ENCODE peak calls at places on chromosomes 16 and 17, in ten cellular contexts. One of them, this sample, is unnamed.

GRCh38 chr17:20852541-20853370 is 190.1 kb downstream of the USP22 start:
- DNase-seq in NCI-H1436 treated with DMSO at 0.1 percent for 48 hours: peak; percentile 30
- DNase-seq in HEK293T: peak; percentile 8
- DNase-seq in DMS79 treated with DMSO at 0.1 percent for 48 hours: peak; percentile 11
- DNase-seq in iPS-NIHi11: no peak
- DNase-seq in bronchial epithelial cell: peak; percentile 17
- DNase-seq in MCF 10A: peak; percentile 12
- DNase-seq in stimulated activated CD4-positive, alpha-beta T cell treated with anti-CD3 and anti-CD28 coated beads, Interleukin-15, amount 100 ng/mL, for 24 hours: peak; percentile 29
- DNase-seq in endothelial cell of umbilical vein: no peak
- DNase-seq in OCI-M1: peak; percentile 52
- DNase-seq in this sample: peak; percentile 0

GRCh38 chr16:54422159-54422558 is 135.6 kb upstream of the IRX3 start:
- DNase-seq in NCI-H1436 treated with DMSO at 0.1 percent for 48 hours: no peak
- DNase-seq in HEK293T: no peak
- DNase-seq in DMS79 treated with DMSO at 0.1 percent for 48 hours: no peak
- DNase-seq in iPS-NIHi11: no peak
- DNase-seq in bronchial epithelial cell: no peak
- DNase-seq in MCF 10A: no peak
- DNase-seq in stimulated activated CD4-positive, alpha-beta T cell treated with anti-CD3 and anti-CD28 coated beads, Interleukin-15, amount 100 ng/mL, for 24 hours: no peak
- DNase-seq in endothelial cell of umbilical vein: no peak
- DNase-seq in OCI-M1: no peak
- DNase-seq in this sample: no peak

GRCh38 chr17:40810505-40810904 is 10.7 kb upstream of the KRT28 start:
- DNase-seq in NCI-H1436 treated with DMSO at 0.1 percent for 48 hours: no peak
- DNase-seq in HEK293T: no peak
- DNase-seq in DMS79 treated with DMSO at 0.1 percent for 48 hours: no peak
- DNase-seq in iPS-NIHi11: no peak
- DNase-seq in bronchial epithelial cell: peak; percentile 94
- DNase-seq in MCF 10A: peak; percentile 90
- DNase-seq in stimulated activated CD4-positive, alpha-beta T cell treated with anti-CD3 and anti-CD28 coated beads, Interleukin-15, amount 100 ng/mL, for 24 hours: no peak
- DNase-seq in endothelial cell of umbilical vein: peak; percentile 58
- DNase-seq in OCI-M1: no peak
- DNase-seq in this sample: peak; percentile 54

GRCh38 chr17:32805029-32805976 is 71.6 kb downstream of the MYO1D start:
- DNase-seq in NCI-H1436 treated with DMSO at 0.1 percent for 48 hours: no peak
- DNase-seq in HEK293T: no peak
- DNase-seq in DMS79 treated with DMSO at 0.1 percent for 48 hours: no peak
- DNase-seq in iPS-NIHi11: no peak
- DNase-seq in bronchial epithelial cell: peak; percentile 19
- DNase-seq in MCF 10A: no peak
- DNase-seq in stimulated activated CD4-positive, alpha-beta T cell treated with anti-CD3 and anti-CD28 coated beads, Interleukin-15, amount 100 ng/mL, for 24 hours: no peak
- DNase-seq in endothelial cell of umbilical vein: peak; percentile 20
- DNase-seq in OCI-M1: no peak
- DNase-seq in this sample: no peak

GRCh38 chr17:7056386-7056785 is 12.5 kb upstream of the SLC16A11 start:
- DNase-seq in NCI-H1436 treated with DMSO at 0.1 percent for 48 hours: no peak
- DNase-seq in HEK293T: no peak
- DNase-seq in DMS79 treated with DMSO at 0.1 percent for 48 hours: no peak
- DNase-seq in iPS-NIHi11: no peak
- DNase-seq in bronchial epithelial cell: peak; percentile 48
- DNase-seq in MCF 10A: peak; percentile 54
- DNase-seq in stimulated activated CD4-positive, alpha-beta T cell treated with anti-CD3 and anti-CD28 coated beads, Interleukin-15, amount 100 ng/mL, for 24 hours: no peak
- DNase-seq in endothelial cell of umbilical vein: no peak
- DNase-seq in OCI-M1: no peak
- DNase-seq in this sample: no peak

GRCh38 chr16:8660841-8661301 is 13.5 kb upstream of the ABAT start:
- DNase-seq in NCI-H1436 treated with DMSO at 0.1 percent for 48 hours: no peak
- DNase-seq in HEK293T: peak; percentile 71
- DNase-seq in DMS79 treated with DMSO at 0.1 percent for 48 hours: peak; percentile 63
- DNase-seq in iPS-NIHi11: peak; percentile 80
- DNase-seq in bronchial epithelial cell: peak; percentile 48
- DNase-seq in MCF 10A: peak; percentile 75
- DNase-seq in stimulated activated CD4-positive, alpha-beta T cell treated with anti-CD3 and anti-CD28 coated beads, Interleukin-15, amount 100 ng/mL, for 24 hours: peak; percentile 70
- DNase-seq in endothelial cell of umbilical vein: peak; percentile 53
- DNase-seq in OCI-M1: peak; percentile 70
- DNase-seq in this sample: peak; percentile 72

GRCh38 chr16:80707686-80708085 is 96.7 kb downstream of the CDYL2 start:
- DNase-seq in NCI-H1436 treated with DMSO at 0.1 percent for 48 hours: no peak
- DNase-seq in HEK293T: no peak
- DNase-seq in DMS79 treated with DMSO at 0.1 percent for 48 hours: no peak
- DNase-seq in iPS-NIHi11: no peak
- DNase-seq in bronchial epithelial cell: no peak
- DNase-seq in MCF 10A: no peak
- DNase-seq in stimulated activated CD4-positive, alpha-beta T cell treated with anti-CD3 and anti-CD28 coated beads, Interleukin-15, amount 100 ng/mL, for 24 hours: no peak
- DNase-seq in endothelial cell of umbilical vein: no peak
- DNase-seq in OCI-M1: no peak
- DNase-seq in this sample: no peak

GRCh38 chr17:628507-628941 is 86.1 kb downstream of the VPS53 start:
- DNase-seq in NCI-H1436 treated with DMSO at 0.1 percent for 48 hours: no peak
- DNase-seq in HEK293T: no peak
- DNase-seq in DMS79 treated with DMSO at 0.1 percent for 48 hours: no peak
- DNase-seq in iPS-NIHi11: no peak
- DNase-seq in bronchial epithelial cell: no peak
- DNase-seq in MCF 10A: no peak
- DNase-seq in stimulated activated CD4-positive, alpha-beta T cell treated with anti-CD3 and anti-CD28 coated beads, Interleukin-15, amount 100 ng/mL, for 24 hours: no peak
- DNase-seq in endothelial cell of umbilical vein: no peak
- DNase-seq in OCI-M1: peak; percentile 19
- DNase-seq in this sample: no peak

GRCh38 chr17:35788504-35788998 is 6.9 kb downstream of the MMP28 start:
- DNase-seq in NCI-H1436 treated with DMSO at 0.1 percent for 48 hours: no peak
- DNase-seq in HEK293T: no peak
- DNase-seq in DMS79 treated with DMSO at 0.1 percent for 48 hours: no peak
- DNase-seq in iPS-NIHi11: no peak
- DNase-seq in bronchial epithelial cell: peak; percentile 98
- DNase-seq in MCF 10A: peak; percentile 95
- DNase-seq in stimulated activated CD4-positive, alpha-beta T cell treated with anti-CD3 and anti-CD28 coated beads, Interleukin-15, amount 100 ng/mL, for 24 hours: no peak
- DNase-seq in endothelial cell of umbilical vein: no peak
- DNase-seq in OCI-M1: peak; percentile 12
- DNase-seq in this sample: no peak

GRCh38 chr16:89020068-89020924 is 43.3 kb upstream of the CBFA2T3 start:
- DNase-seq in NCI-H1436 treated with DMSO at 0.1 percent for 48 hours: no peak
- DNase-seq in HEK293T: no peak
- DNase-seq in DMS79 treated with DMSO at 0.1 percent for 48 hours: no peak
- DNase-seq in iPS-NIHi11: no peak
- DNase-seq in bronchial epithelial cell: no peak
- DNase-seq in MCF 10A: no peak
- DNase-seq in stimulated activated CD4-positive, alpha-beta T cell treated with anti-CD3 and anti-CD28 coated beads, Interleukin-15, amount 100 ng/mL, for 24 hours: peak; percentile 26
- DNase-seq in endothelial cell of umbilical vein: no peak
- DNase-seq in OCI-M1: peak; percentile 68
- DNase-seq in this sample: no peak

GRCh38 chr16:14377326-14377725 is 252.7 kb downstream of the PARN start:
- DNase-seq in NCI-H1436 treated with DMSO at 0.1 percent for 48 hours: no peak
- DNase-seq in HEK293T: no peak
- DNase-seq in DMS79 treated with DMSO at 0.1 percent for 48 hours: no peak
- DNase-seq in iPS-NIHi11: no peak
- DNase-seq in bronchial epithelial cell: no peak
- DNase-seq in MCF 10A: no peak
- DNase-seq in stimulated activated CD4-positive, alpha-beta T cell treated with anti-CD3 and anti-CD28 coated beads, Interleukin-15, amount 100 ng/mL, for 24 hours: no peak
- DNase-seq in endothelial cell of umbilical vein: no peak
- DNase-seq in OCI-M1: no peak
- DNase-seq in this sample: no peak

GRCh38 chr17:33676444-33676843 is 383.3 kb upstream of the ASIC2 start:
- DNase-seq in NCI-H1436 treated with DMSO at 0.1 percent for 48 hours: no peak
- DNase-seq in HEK293T: no peak
- DNase-seq in DMS79 treated with DMSO at 0.1 percent for 48 hours: no peak
- DNase-seq in iPS-NIHi11: no peak
- DNase-seq in bronchial epithelial cell: no peak
- DNase-seq in MCF 10A: no peak
- DNase-seq in stimulated activated CD4-positive, alpha-beta T cell treated with anti-CD3 and anti-CD28 coated beads, Interleukin-15, amount 100 ng/mL, for 24 hours: no peak
- DNase-seq in endothelial cell of umbilical vein: no peak
- DNase-seq in OCI-M1: no peak
- DNase-seq in this sample: no peak

GRCh38 chr16:22370038-22370541 is 4.3 kb downstream of the CDR2 start:
- DNase-seq in NCI-H1436 treated with DMSO at 0.1 percent for 48 hours: no peak
- DNase-seq in HEK293T: no peak
- DNase-seq in DMS79 treated with DMSO at 0.1 percent for 48 hours: no peak
- DNase-seq in iPS-NIHi11: no peak
- DNase-seq in bronchial epithelial cell: no peak
- DNase-seq in MCF 10A: no peak
- DNase-seq in stimulated activated CD4-positive, alpha-beta T cell treated with anti-CD3 and anti-CD28 coated beads, Interleukin-15, amount 100 ng/mL, for 24 hours: no peak
- DNase-seq in endothelial cell of umbilical vein: peak; percentile 42
- DNase-seq in OCI-M1: no peak
- DNase-seq in this sample: no peak

GRCh38 chr17:45038771-45039634 is 12.4 kb downstream of the DCAKD start:
- DNase-seq in NCI-H1436 treated with DMSO at 0.1 percent for 48 hours: no peak
- DNase-seq in HEK293T: no peak
- DNase-seq in DMS79 treated with DMSO at 0.1 percent for 48 hours: peak; percentile 45
- DNase-seq in iPS-NIHi11: peak; percentile 2
- DNase-seq in bronchial epithelial cell: no peak
- DNase-seq in MCF 10A: no peak
- DNase-seq in stimulated activated CD4-positive, alpha-beta T cell treated with anti-CD3 and anti-CD28 coated beads, Interleukin-15, amount 100 ng/mL, for 24 hours: no peak
- DNase-seq in endothelial cell of umbilical vein: no peak
- DNase-seq in OCI-M1: no peak
- DNase-seq in this sample: no peak

GRCh38 chr17:36920032-36921000 is 17.0 kb upstream of the LHX1 start:
- DNase-seq in NCI-H1436 treated with DMSO at 0.1 percent for 48 hours: no peak
- DNase-seq in HEK293T: no peak
- DNase-seq in DMS79 treated with DMSO at 0.1 percent for 48 hours: no peak
- DNase-seq in iPS-NIHi11: no peak
- DNase-seq in bronchial epithelial cell: peak; percentile 64
- DNase-seq in MCF 10A: peak; percentile 63
- DNase-seq in stimulated activated CD4-positive, alpha-beta T cell treated with anti-CD3 and anti-CD28 coated beads, Interleukin-15, amount 100 ng/mL, for 24 hours: peak; percentile 51
- DNase-seq in endothelial cell of umbilical vein: no peak
- DNase-seq in OCI-M1: no peak
- DNase-seq in this sample: no peak

GRCh38 chr16:68737730-68738590 is 868 bp downstream of the CDH1 start:
- DNase-seq in NCI-H1436 treated with DMSO at 0.1 percent for 48 hours: no peak
- DNase-seq in HEK293T: no peak
- DNase-seq in DMS79 treated with DMSO at 0.1 percent for 48 hours: peak; percentile 49
- DNase-seq in iPS-NIHi11: peak; percentile 62
- DNase-seq in bronchial epithelial cell: peak; percentile 45
- DNase-seq in MCF 10A: peak; percentile 69
- DNase-seq in stimulated activated CD4-positive, alpha-beta T cell treated with anti-CD3 and anti-CD28 coated beads, Interleukin-15, amount 100 ng/mL, for 24 hours: no peak
- DNase-seq in endothelial cell of umbilical vein: no peak
- DNase-seq in OCI-M1: no peak
- DNase-seq in this sample: no peak

GRCh38 chr16:24257965-24258364 is 1.8 kb downstream of the CACNG3 start:
- DNase-seq in NCI-H1436 treated with DMSO at 0.1 percent for 48 hours: no peak
- DNase-seq in HEK293T: no peak
- DNase-seq in DMS79 treated with DMSO at 0.1 percent for 48 hours: no peak
- DNase-seq in iPS-NIHi11: peak; percentile 36
- DNase-seq in bronchial epithelial cell: no peak
- DNase-seq in MCF 10A: peak; percentile 57
- DNase-seq in stimulated activated CD4-positive, alpha-beta T cell treated with anti-CD3 and anti-CD28 coated beads, Interleukin-15, amount 100 ng/mL, for 24 hours: no peak
- DNase-seq in endothelial cell of umbilical vein: no peak
- DNase-seq in OCI-M1: peak; percentile 13
- DNase-seq in this sample: no peak

GRCh38 chr16:8950580-8951077 is 13.1 kb downstream of the USP7 start:
- DNase-seq in NCI-H1436 treated with DMSO at 0.1 percent for 48 hours: no peak
- DNase-seq in HEK293T: no peak
- DNase-seq in DMS79 treated with DMSO at 0.1 percent for 48 hours: no peak
- DNase-seq in iPS-NIHi11: no peak
- DNase-seq in bronchial epithelial cell: no peak
- DNase-seq in MCF 10A: no peak
- DNase-seq in stimulated activated CD4-positive, alpha-beta T cell treated with anti-CD3 and anti-CD28 coated beads, Interleukin-15, amount 100 ng/mL, for 24 hours: no peak
- DNase-seq in endothelial cell of umbilical vein: no peak
- DNase-seq in OCI-M1: no peak
- DNase-seq in this sample: no peak

GRCh38 chr16:86033971-86034370 is 135.0 kb downstream of the IRF8 start:
- DNase-seq in NCI-H1436 treated with DMSO at 0.1 percent for 48 hours: no peak
- DNase-seq in HEK293T: no peak
- DNase-seq in DMS79 treated with DMSO at 0.1 percent for 48 hours: no peak
- DNase-seq in iPS-NIHi11: no peak
- DNase-seq in bronchial epithelial cell: no peak
- DNase-seq in MCF 10A: no peak
- DNase-seq in stimulated activated CD4-positive, alpha-beta T cell treated with anti-CD3 and anti-CD28 coated beads, Interleukin-15, amount 100 ng/mL, for 24 hours: no peak
- DNase-seq in endothelial cell of umbilical vein: no peak
- DNase-seq in OCI-M1: no peak
- DNase-seq in this sample: no peak

GRCh38 chr17:63483038-63483437 is 6.2 kb downstream of the ACE start:
- DNase-seq in NCI-H1436 treated with DMSO at 0.1 percent for 48 hours: no peak
- DNase-seq in HEK293T: no peak
- DNase-seq in DMS79 treated with DMSO at 0.1 percent for 48 hours: no peak
- DNase-seq in iPS-NIHi11: no peak
- DNase-seq in bronchial epithelial cell: no peak
- DNase-seq in MCF 10A: no peak
- DNase-seq in stimulated activated CD4-positive, alpha-beta T cell treated with anti-CD3 and anti-CD28 coated beads, Interleukin-15, amount 100 ng/mL, for 24 hours: no peak
- DNase-seq in endothelial cell of umbilical vein: no peak
- DNase-seq in OCI-M1: no peak
- DNase-seq in this sample: no peak

This sample was measured in dermis microvascular lymphatic vessel endothelial cell.